ENCODE peak calls at places on chromosome 9, in seven cellular contexts. P, T, O, Q, K, L and Y are unnamed samples.

GRCh38 chr9:129442791-129443511 is 177.9 kb downstream of the C9orf50 start:
- DNase-seq in P (no peak), T (no peak), O (no peak), Q (no peak), K (no peak), L (no peak), Y (no peak)

GRCh38 chr9:93091056-93091452 is 5.0 kb upstream of the CARD19 start:
- DNase-seq in P (no peak), T (no peak), O (peak), Q (no peak), K (no peak), L (no peak), Y (no peak)

GRCh38 chr9:131721096-131721495 is 18.8 kb downstream of the RAPGEF1 start:
- DNase-seq in P (no peak), T (no peak), O (no peak), Q (no peak), K (no peak), L (no peak), Y (no peak)

GRCh38 chr9:21831841-21832509 is 29.5 kb downstream of the MTAP start:
- DNase-seq in P (no peak), T (peak), O (no peak), Q (no peak), K (peak), L (peak), Y (no peak)

GRCh38 chr9:107749787-107750444 is 260.3 kb upstream of the KLF4 start:
- DNase-seq in P (no peak), T (peak), O (peak), Q (peak), K (no peak), L (peak), Y (no peak)

GRCh38 chr9:16012621-16013020 is 459.8 kb downstream of the CCDC171 start:
- DNase-seq in P (no peak), T (peak), O (no peak), Q (no peak), K (no peak), L (peak), Y (no peak)

GRCh38 chr9:107127608-107128007 is 155.5 kb upstream of the RAD23B start:
- DNase-seq in P (no peak), T (no peak), O (no peak), Q (no peak), K (no peak), L (no peak), Y (no peak)

GRCh38 chr9:134965851-134966250 is 48.1 kb upstream of the FCN1 start:
- DNase-seq in P (no peak), T (no peak), O (no peak), Q (no peak), K (no peak), L (no peak), Y (no peak)

GRCh38 chr9:75615284-75615683 is 275.2 kb upstream of the PCSK5 start:
- DNase-seq in P (no peak), T (no peak), O (no peak), Q (no peak), K (peak), L (no peak), Y (no peak)

GRCh38 chr9:2726620-2727335 is 9.5 kb downstream of the KCNV2 start:
- DNase-seq in P (no peak), T (peak), O (no peak), Q (no peak), K (no peak), L (no peak), Y (no peak)

GRCh38 chr9:122844137-122844536 is 15.7 kb upstream of the PDCL start:
- DNase-seq in P (no peak), T (no peak), O (no peak), Q (no peak), K (no peak), L (no peak), Y (no peak)

GRCh38 chr9:114082017-114082735 is 4.1 kb upstream of the AMBP start:
- DNase-seq in P (peak), T (peak), O (peak), Q (peak), K (peak), L (peak), Y (peak)

GRCh38 chr9:101791938-101792337 is 53.5 kb upstream of the GRIN3A start:
- DNase-seq in P (no peak), T (no peak), O (peak), Q (no peak), K (peak), L (no peak), Y (no peak)

GRCh38 chr9:108552459-108553040 is 303.2 kb downstream of the ACTL7B start:
- DNase-seq in P (no peak), T (no peak), O (no peak), Q (no peak), K (no peak), L (no peak), Y (no peak)

GRCh38 chr9:127541865-127542264 is 70.2 kb upstream of the STXBP1 start:
- DNase-seq in P (no peak), T (peak), O (no peak), Q (peak), K (no peak), L (peak), Y (no peak)

GRCh38 chr9:131773911-131774379 is 34.1 kb upstream of the RAPGEF1 start:
- DNase-seq in P (no peak), T (peak), O (peak), Q (no peak), K (peak), L (peak), Y (no peak)

GRCh38 chr9:69981686-69982450 is 61.8 kb upstream of the MAMDC2 start:
- DNase-seq in P (no peak), T (peak), O (no peak), Q (no peak), K (no peak), L (peak), Y (no peak)

GRCh38 chr9:126722252-126722921 is 82.5 kb upstream of the ZBTB43 start:
- DNase-seq in P (peak), T (peak), O (peak), Q (no peak), K (peak), L (peak), Y (peak)

GRCh38 chr9:104951487-104951886 is 23.5 kb upstream of the ABCA1 start:
- DNase-seq in P (no peak), T (no peak), O (no peak), Q (no peak), K (no peak), L (no peak), Y (no peak)

GRCh38 chr9:100408541-100409175 is 18.3 kb upstream of the MSANTD3 start:
- DNase-seq in P (no peak), T (no peak), O (no peak), Q (no peak), K (peak), L (no peak), Y (no peak)

GRCh38 chr9:86460211-86461002 is 106.2 kb upstream of the TUT7 start:
- DNase-seq in P (no peak), T (no peak), O (no peak), Q (no peak), K (no peak), L (peak), Y (no peak)

GRCh38 chr9:95459218-95459617 is 57.6 kb downstream of the PTCH1 start:
- DNase-seq in P (no peak), T (no peak), O (no peak), Q (no peak), K (no peak), L (no peak), Y (no peak)

GRCh38 chr9:78668148-78668825 is 371.4 kb downstream of the PSAT1 start:
- DNase-seq in P (no peak), T (no peak), O (no peak), Q (no peak), K (no peak), L (no peak), Y (no peak)

GRCh38 chr9:24582363-24583126 is 36.8 kb upstream of the IZUMO3 start:
- DNase-seq in P (no peak), T (no peak), O (no peak), Q (no peak), K (no peak), L (no peak), Y (no peak)

GRCh38 chr9:124045830-124046177 is 34.2 kb downstream of the LHX2 start:
- DNase-seq in P (no peak), T (no peak), O (no peak), Q (no peak), K (no peak), L (no peak), Y (no peak)
- H3K4me3 ChIP-seq in P (no peak), T (no peak), O (peak), Q (peak), K (no peak), L (no peak), Y (no peak)

DNA sequence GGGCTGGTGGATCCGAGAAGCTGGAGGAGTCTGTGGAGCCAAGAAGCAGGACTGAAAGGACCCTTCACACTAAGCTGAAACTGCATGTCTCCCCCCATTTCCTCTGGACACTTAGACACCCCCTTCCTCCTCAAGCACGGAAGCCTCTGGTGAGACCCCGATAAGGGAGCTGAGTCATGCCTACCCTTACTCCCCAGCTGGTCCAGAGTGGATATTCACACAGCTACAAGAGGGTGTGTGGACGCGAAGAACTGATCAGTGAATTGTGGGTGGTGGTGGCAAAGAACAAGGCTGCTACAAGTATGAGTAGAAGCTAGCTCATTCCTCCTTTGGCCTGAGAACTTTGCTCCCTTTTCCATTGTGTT is 4.3 kb downstream of the TLN1 start:
- DNase-seq in P (no peak), T (no peak), O (no peak), Q (no peak), K (no peak), L (no peak), Y (no peak)
- H3K4me3 ChIP-seq in P (peak), T (peak), O (no peak), Q (peak), K (peak), L (peak), Y (no peak)

GRCh38 chr9:71680189-71680983 is 87.9 kb downstream of the CEMIP2 start:
- DNase-seq in P (no peak), T (peak), O (no peak), Q (no peak), K (no peak), L (peak), Y (no peak)
- H3K4me3 ChIP-seq in P (no peak), T (no peak), O (no peak), Q (no peak), K (no peak), L (peak), Y (no peak)

DNA sequence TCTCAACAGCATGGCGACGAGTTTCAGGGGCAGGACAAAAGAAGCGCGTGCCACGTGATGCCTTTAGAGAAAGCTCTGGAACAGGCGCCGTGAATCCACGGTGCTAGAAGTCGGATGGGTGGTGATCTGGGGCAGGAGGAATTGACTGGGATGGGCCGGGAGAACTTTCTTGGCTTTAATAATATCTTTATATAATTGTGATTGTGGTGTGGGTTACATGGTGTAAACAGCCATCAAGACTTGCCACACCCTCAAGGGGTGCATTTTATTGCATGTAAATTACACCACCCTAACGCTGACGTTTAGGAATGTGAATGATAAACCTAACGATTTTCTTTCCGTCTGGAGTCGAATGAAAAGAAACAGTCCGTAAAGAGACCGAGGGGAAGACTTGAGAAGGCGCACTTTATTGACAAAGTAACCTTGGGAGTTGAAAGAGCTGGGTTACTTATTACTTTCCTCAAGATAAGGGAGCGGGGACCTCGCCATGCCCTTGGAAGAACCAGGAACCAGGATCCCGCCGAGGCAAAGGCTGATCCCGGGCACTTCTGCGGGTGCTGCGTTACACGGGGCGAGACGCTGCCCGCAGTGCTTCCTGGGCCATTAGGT is 8.5 kb downstream of the NRARP start:
- DNase-seq in P (no peak), T (no peak), O (no peak), Q (no peak), K (no peak), L (no peak), Y (no peak)
- H3K4me3 ChIP-seq in P (no peak), T (no peak), O (no peak), Q (no peak), K (no peak), L (no peak), Y (no peak)

GRCh38 chr9:117823621-117824020 is 119.4 kb downstream of the TLR4 start:
- DNase-seq in P (no peak), T (no peak), O (no peak), Q (no peak), K (no peak), L (no peak), Y (no peak)

GRCh38 chr9:117826837-117827236 is 122.6 kb downstream of the TLR4 start:
- DNase-seq in P (no peak), T (no peak), O (no peak), Q (no peak), K (no peak), L (no peak), Y (no peak)

GRCh38 chr9:117825609-117826347 is 121.6 kb downstream of the TLR4 start:
- DNase-seq in P (peak), T (no peak), O (no peak), Q (no peak), K (no peak), L (no peak), Y (peak)

GRCh38 chr9:117828466-117828865 is 124.3 kb downstream of the TLR4 start:
- DNase-seq in P (no peak), T (no peak), O (no peak), Q (no peak), K (no peak), L (no peak), Y (no peak)
- H3K4me3 ChIP-seq in P (no peak), T (no peak), O (no peak), Q (no peak), K (no peak), L (no peak), Y (no peak)

GRCh38 chr9:72538926-72539702 is 17.7 kb downstream of the TMC1 start:
- DNase-seq in P (no peak), T (no peak), O (no peak), Q (no peak), K (no peak), L (no peak), Y (no peak)
- H3K4me3 ChIP-seq in P (no peak), T (no peak), O (no peak), Q (no peak), K (no peak), L (no peak), Y (no peak)

DNA sequence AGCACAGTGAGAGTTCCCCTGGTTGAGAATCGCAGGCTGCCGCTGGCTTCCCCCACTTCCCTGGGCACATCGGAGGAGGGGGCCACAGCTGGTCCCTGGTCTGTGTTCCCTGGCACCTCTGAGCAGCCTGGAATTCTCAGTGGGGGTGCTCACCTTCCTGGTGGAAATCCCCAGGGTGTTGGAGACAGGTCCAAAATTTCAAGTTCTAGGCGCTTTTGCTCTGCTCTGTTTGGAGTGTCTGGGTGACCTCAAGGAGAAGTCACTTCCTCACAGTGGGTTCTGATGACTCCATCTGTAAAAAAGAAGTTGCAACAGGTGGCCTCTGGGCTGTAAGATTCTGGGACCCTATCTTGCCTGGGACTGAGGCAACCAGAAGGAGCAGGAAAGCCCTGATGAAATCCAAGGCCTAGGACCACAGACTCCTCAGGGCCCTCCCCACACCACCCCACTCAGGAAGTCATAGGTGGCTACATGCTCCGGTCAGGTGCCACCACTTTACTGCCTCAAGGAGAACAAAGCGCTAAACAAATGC is at the start of gene TRAF1:
- DNase-seq in P (peak), T (no peak), O (no peak), Q (no peak), K (peak), L (no peak), Y (no peak)
- H3K4me3 ChIP-seq in P (peak), T (no peak), O (no peak), Q (peak), K (peak), L (no peak), Y (peak)

DNA sequence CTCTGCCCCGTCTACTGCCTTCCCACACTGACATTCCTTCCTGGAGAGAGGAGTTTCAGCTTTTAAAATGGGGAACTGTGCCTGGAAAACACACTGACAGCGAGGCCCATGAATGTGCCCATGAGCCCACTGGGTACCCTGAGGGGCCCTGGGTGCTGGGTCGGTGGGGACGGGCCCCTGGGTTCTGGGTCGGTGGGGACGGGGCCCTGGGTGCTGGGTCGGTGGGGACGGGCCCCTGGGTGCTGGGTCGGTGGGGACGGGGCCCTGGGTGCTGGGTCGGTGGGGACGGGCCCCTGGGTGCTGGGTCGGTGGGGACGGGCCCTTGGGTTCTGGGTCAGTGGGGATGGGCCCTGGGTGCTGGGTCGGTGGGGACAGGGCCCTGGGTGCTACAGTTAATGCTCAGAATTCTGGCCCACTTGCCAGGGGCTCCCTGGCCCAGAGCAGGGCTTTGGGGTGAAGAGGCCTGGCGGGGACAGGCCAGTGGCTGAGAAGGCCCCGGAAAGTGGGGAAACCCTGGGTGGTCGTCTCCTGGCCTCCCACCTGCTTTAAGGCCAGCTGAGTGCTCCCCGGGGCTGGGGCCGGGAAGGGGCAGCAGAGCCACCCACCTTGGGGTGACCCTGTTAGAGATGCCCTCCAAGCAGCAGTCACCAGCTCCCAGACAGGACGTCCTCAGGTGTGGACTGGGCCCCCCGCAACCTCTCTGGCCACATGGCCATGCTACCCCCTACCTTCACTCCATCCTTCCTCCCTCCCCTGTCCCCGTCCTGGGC is 2.5 kb downstream of the GPSM1 start:
- DNase-seq in P (no peak), T (no peak), O (no peak), Q (no peak), K (no peak), L (no peak), Y (no peak)
- H3K4me3 ChIP-seq in P (no peak), T (peak), O (no peak), Q (no peak), K (no peak), L (peak), Y (no peak)

DNA sequence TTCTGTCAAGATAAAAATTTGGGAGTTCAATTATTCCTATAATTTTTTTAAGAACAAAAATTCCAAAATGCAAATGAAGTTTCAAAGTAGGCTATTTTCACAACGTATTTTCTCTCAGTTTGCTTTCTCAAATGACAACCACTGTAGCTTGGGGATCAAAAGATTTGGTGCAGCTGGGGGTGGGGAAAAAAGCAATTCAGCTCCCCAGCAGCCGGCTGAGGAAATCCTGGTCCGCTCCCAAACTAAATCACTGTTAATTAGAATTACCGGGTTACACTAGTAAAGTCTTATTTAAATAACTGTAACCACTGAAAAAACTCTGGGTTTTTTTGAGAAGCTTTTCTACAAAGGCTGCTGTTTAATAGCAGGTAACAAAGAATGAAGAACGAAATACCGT is 5.7 kb downstream of the NR6A1 start:
- DNase-seq in P (no peak), T (no peak), O (no peak), Q (no peak), K (no peak), L (no peak), Y (no peak)
- H3K4me3 ChIP-seq in P (no peak), T (no peak), O (no peak), Q (no peak), K (peak), L (no peak), Y (no peak)

GRCh38 chr9:36763778-36764177 is 191.1 kb downstream of the MELK start:
- DNase-seq in P (no peak), T (no peak), O (no peak), Q (no peak), K (no peak), L (no peak), Y (no peak)

GRCh38 chr9:36762958-36763357 is 190.3 kb downstream of the MELK start:
- DNase-seq in P (no peak), T (no peak), O (no peak), Q (no peak), K (no peak), L (no peak), Y (no peak)

GRCh38 chr9:36765077-36765390 is 192.3 kb downstream of the MELK start:
- DNase-seq in P (no peak), T (no peak), O (no peak), Q (no peak), K (no peak), L (no peak), Y (no peak)

GRCh38 chr9:36764364-36765076 is 191.8 kb downstream of the MELK start:
- DNase-seq in P (no peak), T (no peak), O (no peak), Q (no peak), K (peak), L (no peak), Y (no peak)

GRCh38 chr9:36765468-36766341 is 193.0 kb downstream of the MELK start:
- DNase-seq in P (peak), T (no peak), O (peak), Q (no peak), K (peak), L (no peak), Y (peak)
- H3K4me3 ChIP-seq in P (peak), T (no peak), O (peak), Q (peak), K (peak), L (no peak), Y (peak)